ENCODE peak calls at places on chromosomes 2 and 18, in six cellular contexts. One of them, this sample, is unnamed.

GRCh38 chr2:43812947-43813346 is 25.7 kb downstream of the ABCG5 start:
- DNase-seq in T-helper 9 cell: no peak
- DNase-seq in tibial nerve: no peak
- DNase-seq in stimulated activated naive CD4-positive, alpha-beta T cell: no peak
- DNase-seq in MM.1S: no peak
- DNase-seq in posterior cingulate gyrus: no peak
- DNase-seq in this sample: no peak

GRCh38 chr18:75341897-75342296 is 85.6 kb downstream of the SMIM21 start:
- DNase-seq in T-helper 9 cell: no peak
- DNase-seq in tibial nerve: no peak
- DNase-seq in stimulated activated naive CD4-positive, alpha-beta T cell: no peak
- DNase-seq in MM.1S: no peak
- DNase-seq in posterior cingulate gyrus: no peak
- DNase-seq in this sample: no peak

GRCh38 chr2:55175254-55176093 is 56.6 kb downstream of the CLHC1 start:
- DNase-seq in T-helper 9 cell: no peak
- DNase-seq in tibial nerve: no peak
- DNase-seq in stimulated activated naive CD4-positive, alpha-beta T cell: peak; percentile 60
- DNase-seq in MM.1S: peak; percentile 37
- DNase-seq in posterior cingulate gyrus: no peak
- DNase-seq in this sample: no peak

GRCh38 chr18:74608681-74609080 is 11.0 kb downstream of the ZNF407 start:
- DNase-seq in T-helper 9 cell: no peak
- DNase-seq in tibial nerve: no peak
- DNase-seq in stimulated activated naive CD4-positive, alpha-beta T cell: no peak
- DNase-seq in MM.1S: no peak
- DNase-seq in posterior cingulate gyrus: no peak
- DNase-seq in this sample: no peak

GRCh38 chr2:217325251-217325650 is 465.4 kb upstream of the TNP1 start:
- DNase-seq in T-helper 9 cell: no peak
- DNase-seq in tibial nerve: no peak
- DNase-seq in stimulated activated naive CD4-positive, alpha-beta T cell: no peak
- DNase-seq in MM.1S: no peak
- DNase-seq in posterior cingulate gyrus: no peak
- DNase-seq in this sample: no peak

GRCh38 chr2:177332041-177332991 is 60.3 kb upstream of the AGPS start:
- DNase-seq in T-helper 9 cell: no peak
- DNase-seq in tibial nerve: no peak
- DNase-seq in stimulated activated naive CD4-positive, alpha-beta T cell: peak; percentile 76
- DNase-seq in MM.1S: peak; percentile 50
- DNase-seq in posterior cingulate gyrus: peak; percentile 15
- DNase-seq in this sample: no peak

GRCh38 chr2:218959141-218959731 is at the start of gene CDK5R2:
- DNase-seq in T-helper 9 cell: no peak
- DNase-seq in tibial nerve: no peak
- DNase-seq in stimulated activated naive CD4-positive, alpha-beta T cell: peak; percentile 26
- DNase-seq in MM.1S: peak; percentile 93
- DNase-seq in posterior cingulate gyrus: peak; percentile 91
- DNase-seq in this sample: no peak

GRCh38 chr18:14948163-14948540 is 200.2 kb downstream of the ANKRD30B start:
- DNase-seq in T-helper 9 cell: no peak
- DNase-seq in tibial nerve: no peak
- DNase-seq in stimulated activated naive CD4-positive, alpha-beta T cell: no peak
- DNase-seq in MM.1S: no peak
- DNase-seq in posterior cingulate gyrus: no peak
- DNase-seq in this sample: no peak

GRCh38 chr2:112026509-112026908 is 28.6 kb upstream of the TMEM87B start:
- DNase-seq in T-helper 9 cell: no peak
- DNase-seq in tibial nerve: no peak
- DNase-seq in stimulated activated naive CD4-positive, alpha-beta T cell: no peak
- DNase-seq in MM.1S: no peak
- DNase-seq in posterior cingulate gyrus: no peak
- DNase-seq in this sample: no peak

This sample was measured in BJ.